ENCODE peak calls at places on chromosomes 12 and 14, in five cellular contexts. One of them, this sample, is unnamed.

GRCh38 chr12:122813310-122813713 is 21.9 kb upstream of the HIP1R start:
- DNase-seq in neural progenitor cell: no peak
- DNase-seq in brain microvascular endothelial cell: no peak
- DNase-seq in thyroid gland: no peak
- DNase-seq in tibial artery: no peak
- DNase-seq in this sample: no peak

GRCh38 chr12:77072833-77073495 is 7.6 kb upstream of the E2F7 start:
- DNase-seq in neural progenitor cell: no peak
- DNase-seq in brain microvascular endothelial cell: no peak
- DNase-seq in thyroid gland: no peak
- DNase-seq in tibial artery: no peak
- DNase-seq in this sample: no peak

GRCh38 chr14:75577090-75577489 is 1.3 kb upstream of the FLVCR2 start:
- DNase-seq in neural progenitor cell: no peak
- DNase-seq in brain microvascular endothelial cell: no peak
- DNase-seq in thyroid gland: no peak
- DNase-seq in tibial artery: no peak
- DNase-seq in this sample: no peak

GRCh38 chr12:2801044-2801783 is 6.4 kb downstream of the FKBP4 start:
- DNase-seq in neural progenitor cell: no peak
- DNase-seq in brain microvascular endothelial cell: no peak
- DNase-seq in thyroid gland: peak; percentile 77
- DNase-seq in tibial artery: no peak
- DNase-seq in this sample: no peak

GRCh38 chr14:46540986-46541385 is 110.6 kb downstream of the RPL10L start:
- DNase-seq in neural progenitor cell: no peak
- DNase-seq in brain microvascular endothelial cell: no peak
- DNase-seq in thyroid gland: no peak
- DNase-seq in tibial artery: no peak
- DNase-seq in this sample: no peak

GRCh38 chr14:36518586-36519430 is 1.2 kb downstream of the NKX2-1 start:
- DNase-seq in neural progenitor cell: peak; percentile 60
- DNase-seq in brain microvascular endothelial cell: no peak
- DNase-seq in thyroid gland: no peak
- DNase-seq in tibial artery: no peak
- DNase-seq in this sample: no peak

GRCh38 chr12:113194971-113195391 is 9.5 kb downstream of the RITA1 start:
- DNase-seq in neural progenitor cell: peak; percentile 39
- DNase-seq in brain microvascular endothelial cell: peak; percentile 54
- DNase-seq in thyroid gland: no peak
- DNase-seq in tibial artery: no peak
- DNase-seq in this sample: no peak

GRCh38 chr14:23173039-23173438 is 10.4 kb downstream of the SLC7A8 start:
- DNase-seq in neural progenitor cell: no peak
- DNase-seq in brain microvascular endothelial cell: no peak
- DNase-seq in thyroid gland: no peak
- DNase-seq in tibial artery: no peak
- DNase-seq in this sample: no peak

GRCh38 chr12:51836833-51837184 is 11.7 kb downstream of the FIGNL2 start:
- DNase-seq in neural progenitor cell: peak; percentile 79
- DNase-seq in brain microvascular endothelial cell: no peak
- DNase-seq in thyroid gland: no peak
- DNase-seq in tibial artery: no peak
- DNase-seq in this sample: no peak

GRCh38 chr14:75548544-75548943 is 26.3 kb downstream of the BATF start:
- DNase-seq in neural progenitor cell: no peak
- DNase-seq in brain microvascular endothelial cell: no peak
- DNase-seq in thyroid gland: no peak
- DNase-seq in tibial artery: peak; percentile 51
- DNase-seq in this sample: no peak

GRCh38 chr12:9820281-9820930 is 6.9 kb upstream of the KLRF1 start:
- DNase-seq in neural progenitor cell: no peak
- DNase-seq in brain microvascular endothelial cell: no peak
- DNase-seq in thyroid gland: no peak
- DNase-seq in tibial artery: no peak
- DNase-seq in this sample: no peak

GRCh38 chr14:64279719-64280668 is 14.2 kb downstream of the ESR2 start:
- DNase-seq in neural progenitor cell: no peak
- DNase-seq in brain microvascular endothelial cell: peak; percentile 12
- DNase-seq in thyroid gland: no peak
- DNase-seq in tibial artery: no peak
- DNase-seq in this sample: no peak

GRCh38 chr14:28382460-28383220 is 383.9 kb upstream of the FOXG1 start:
- DNase-seq in neural progenitor cell: no peak
- DNase-seq in brain microvascular endothelial cell: peak; percentile 45
- DNase-seq in thyroid gland: no peak
- DNase-seq in tibial artery: no peak
- DNase-seq in this sample: peak; percentile 61

GRCh38 chr14:91306547-91306946 is 62.0 kb upstream of the GPR68 start:
- DNase-seq in neural progenitor cell: no peak
- DNase-seq in brain microvascular endothelial cell: no peak
- DNase-seq in thyroid gland: no peak
- DNase-seq in tibial artery: no peak
- DNase-seq in this sample: no peak
- H3K27ac ChIP-seq in neural progenitor cell: no peak overlapping the region
- H3K27ac ChIP-seq in brain microvascular endothelial cell: no peak overlapping the region
- H3K27ac ChIP-seq in thyroid gland: no peak overlapping the region
- H3K27ac ChIP-seq in tibial artery: no peak overlapping the region
- H3K27ac ChIP-seq in this sample: no peak overlapping the region

GRCh38 chr14:100155049-100155621 is 4.3 kb downstream of the DEGS2 start:
- DNase-seq in neural progenitor cell: peak; percentile 85
- DNase-seq in brain microvascular endothelial cell: no peak
- DNase-seq in thyroid gland: peak; percentile 82
- DNase-seq in tibial artery: no peak
- DNase-seq in this sample: peak; percentile 6
- H3K27ac ChIP-seq in neural progenitor cell: no peak overlapping the region
- H3K27ac ChIP-seq in brain microvascular endothelial cell: no peak overlapping the region
- H3K27ac ChIP-seq in thyroid gland: peak overlapping the region; percentile 65
- H3K27ac ChIP-seq in tibial artery: no peak overlapping the region
- H3K27ac ChIP-seq in this sample: peak overlapping the region; percentile 20

GRCh38 chr14:68782091-68782981 is 10.5 kb downstream of the ZFP36L1 start:
- DNase-seq in neural progenitor cell: no peak
- DNase-seq in brain microvascular endothelial cell: no peak
- DNase-seq in thyroid gland: no peak
- DNase-seq in tibial artery: peak; percentile 14
- DNase-seq in this sample: no peak
- H3K27ac ChIP-seq in neural progenitor cell: no peak overlapping the region
- H3K27ac ChIP-seq in brain microvascular endothelial cell: no peak overlapping the region
- H3K27ac ChIP-seq in thyroid gland: no peak overlapping the region
- H3K27ac ChIP-seq in tibial artery: no peak overlapping the region
- H3K27ac ChIP-seq in this sample: no peak overlapping the region

GRCh38 chr14:82419933-82420332 is 886.3 kb upstream of the SEL1L start:
- DNase-seq in neural progenitor cell: no peak
- DNase-seq in brain microvascular endothelial cell: no peak
- DNase-seq in thyroid gland: peak; percentile 27
- DNase-seq in tibial artery: no peak
- DNase-seq in this sample: no peak

GRCh38 chr14:82414853-82415539 is 881.3 kb upstream of the SEL1L start:
- DNase-seq in neural progenitor cell: no peak
- DNase-seq in brain microvascular endothelial cell: no peak
- DNase-seq in thyroid gland: no peak
- DNase-seq in tibial artery: no peak
- DNase-seq in this sample: no peak

GRCh38 chr14:82422186-82422585 is 888.5 kb upstream of the SEL1L start:
- DNase-seq in neural progenitor cell: no peak
- DNase-seq in brain microvascular endothelial cell: no peak
- DNase-seq in thyroid gland: peak; percentile 20
- DNase-seq in tibial artery: no peak
- DNase-seq in this sample: no peak

GRCh38 chr14:82420874-82421273 is 887.2 kb upstream of the SEL1L start:
- DNase-seq in neural progenitor cell: no peak
- DNase-seq in brain microvascular endothelial cell: no peak
- DNase-seq in thyroid gland: no peak
- DNase-seq in tibial artery: no peak
- DNase-seq in this sample: no peak
- H3K27ac ChIP-seq in neural progenitor cell: no peak overlapping the region
- H3K27ac ChIP-seq in brain microvascular endothelial cell: no peak overlapping the region
- H3K27ac ChIP-seq in thyroid gland: no peak overlapping the region
- H3K27ac ChIP-seq in tibial artery: no peak overlapping the region
- H3K27ac ChIP-seq in this sample: no peak overlapping the region

GRCh38 chr12:57138526-57139272 is 8.7 kb downstream of the LRP1-AS start:
- DNase-seq in neural progenitor cell: no peak
- DNase-seq in brain microvascular endothelial cell: no peak
- DNase-seq in thyroid gland: peak; percentile 28
- DNase-seq in tibial artery: peak; percentile 93
- DNase-seq in this sample: no peak
- H3K27ac ChIP-seq in neural progenitor cell: no peak overlapping the region
- H3K27ac ChIP-seq in brain microvascular endothelial cell: no peak overlapping the region
- H3K27ac ChIP-seq in thyroid gland: peak overlapping the region; percentile 30
- H3K27ac ChIP-seq in tibial artery: peak overlapping the region; percentile 99
- H3K27ac ChIP-seq in this sample: no peak overlapping the region

GRCh38 chr12:120388711-120389431 is 19.9 kb upstream of the MSI1 start:
- DNase-seq in neural progenitor cell: peak; percentile 97
- DNase-seq in brain microvascular endothelial cell: no peak
- DNase-seq in thyroid gland: no peak
- DNase-seq in tibial artery: no peak
- DNase-seq in this sample: no peak
- H3K27ac ChIP-seq in neural progenitor cell: peak overlapping the region; percentile 95
- H3K27ac ChIP-seq in brain microvascular endothelial cell: no peak overlapping the region
- H3K27ac ChIP-seq in thyroid gland: no peak overlapping the region
- H3K27ac ChIP-seq in tibial artery: no peak overlapping the region
- H3K27ac ChIP-seq in this sample: no peak overlapping the region

GRCh38 chr12:22283006-22283506 is 51.5 kb downstream of the ST8SIA1 start:
- DNase-seq in neural progenitor cell: no peak
- DNase-seq in brain microvascular endothelial cell: peak; percentile 57
- DNase-seq in thyroid gland: no peak
- DNase-seq in tibial artery: no peak
- DNase-seq in this sample: no peak

GRCh38 chr12:22285871-22286270 is 48.6 kb downstream of the ST8SIA1 start:
- DNase-seq in neural progenitor cell: no peak
- DNase-seq in brain microvascular endothelial cell: no peak
- DNase-seq in thyroid gland: no peak
- DNase-seq in tibial artery: no peak
- DNase-seq in this sample: no peak

GRCh38 chr12:22284871-22285270 is 49.6 kb downstream of the ST8SIA1 start:
- DNase-seq in neural progenitor cell: no peak
- DNase-seq in brain microvascular endothelial cell: no peak
- DNase-seq in thyroid gland: no peak
- DNase-seq in tibial artery: no peak
- DNase-seq in this sample: no peak

GRCh38 chr12:22282283-22282682 is 52.2 kb downstream of the ST8SIA1 start:
- DNase-seq in neural progenitor cell: no peak
- DNase-seq in brain microvascular endothelial cell: peak; percentile 51
- DNase-seq in thyroid gland: no peak
- DNase-seq in tibial artery: no peak
- DNase-seq in this sample: peak; percentile 24

DNA sequence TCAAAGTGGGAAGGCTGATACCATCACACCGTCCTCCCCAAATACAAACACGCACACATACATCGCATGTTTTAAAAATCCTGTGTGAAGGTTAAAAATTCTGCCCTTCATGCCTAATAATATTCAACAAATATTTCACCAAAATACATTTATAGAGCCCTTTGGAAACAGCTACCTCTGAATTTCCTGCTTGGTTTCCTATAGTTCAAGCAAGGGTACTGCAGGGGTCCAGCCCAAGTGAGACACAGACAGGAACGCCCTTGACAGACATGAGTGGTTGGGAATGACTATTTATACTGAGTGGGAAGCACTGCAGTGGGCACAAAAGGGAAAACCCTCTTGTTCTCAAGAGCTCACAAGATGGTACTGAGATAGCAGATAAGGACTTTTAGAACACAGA is 51.0 kb downstream of the ST8SIA1 start:
- DNase-seq in neural progenitor cell: no peak
- DNase-seq in brain microvascular endothelial cell: no peak
- DNase-seq in thyroid gland: no peak
- DNase-seq in tibial artery: no peak
- DNase-seq in this sample: no peak
- H3K27ac ChIP-seq in neural progenitor cell: no peak overlapping the region
- H3K27ac ChIP-seq in brain microvascular endothelial cell: peak overlapping the region; percentile 85
- H3K27ac ChIP-seq in thyroid gland: no peak overlapping the region
- H3K27ac ChIP-seq in tibial artery: peak overlapping the region; percentile 66
- H3K27ac ChIP-seq in this sample: peak overlapping the region; percentile 54

GRCh38 chr12:116220756-116221155 is 56.7 kb downstream of the MED13L start:
- DNase-seq in neural progenitor cell: no peak
- DNase-seq in brain microvascular endothelial cell: no peak
- DNase-seq in thyroid gland: no peak
- DNase-seq in tibial artery: no peak
- DNase-seq in this sample: no peak
- H3K27ac ChIP-seq in neural progenitor cell: no peak overlapping the region
- H3K27ac ChIP-seq in brain microvascular endothelial cell: no peak overlapping the region
- H3K27ac ChIP-seq in thyroid gland: peak overlapping the region; percentile 24
- H3K27ac ChIP-seq in tibial artery: peak overlapping the region; percentile 14
- H3K27ac ChIP-seq in this sample: no peak overlapping the region

This sample was measured in epithelial cell of prostate.